ENCODE peak calls at places on chromosome 6, in four cellular contexts. M is iPS-NIHi11, H is NCI-H1048, A is BE2C. N is an unnamed sample.
A peak's percentile ranks its signal among the peaks of the same experiment; 100 is the strongest.

GRCh38 chr6:45728674-45729073 is 287.0 kb downstream of the CLIC5 start:
- DNase-seq in M (no peak), H (no peak), A (no peak), N (no peak)

GRCh38 chr6:84027340-84028183 is 6.0 kb upstream of the MRAP2 start:
- DNase-seq in M (no peak), H (no peak), A (peak; percentile 75), N (peak; percentile 32)

GRCh38 chr6:134201716-134202115 is 116.2 kb downstream of the SGK1 start:
- DNase-seq in M (no peak), H (no peak), A (no peak), N (no peak)

GRCh38 chr6:43292341-43292740 is 5.7 kb upstream of the SLC22A7 start:
- DNase-seq in M (no peak), H (no peak), A (no peak), N (no peak)

GRCh38 chr6:127933852-127934840 is 33.3 kb upstream of the THEMIS start:
- DNase-seq in M (no peak), H (no peak), A (no peak), N (no peak)

GRCh38 chr6:169984181-169985120 is 233.0 kb downstream of the ERMARD start:
- DNase-seq in M (no peak), H (no peak), A (peak; percentile 90), N (no peak)

GRCh38 chr6:20661721-20662120 is 127.5 kb downstream of the CDKAL1 start:
- DNase-seq in M (no peak), H (peak; percentile 95), A (no peak), N (no peak)

GRCh38 chr6:63441266-63441956 is 121.6 kb upstream of the LGSN start:
- DNase-seq in M (peak; percentile 30), H (no peak), A (no peak), N (no peak)

GRCh38 chr6:15948930-15949900 is 179.7 kb upstream of the MYLIP start:
- DNase-seq in M (peak; percentile 54), H (no peak), A (peak; percentile 17), N (no peak)

GRCh38 chr6:87669051-87669450 is 33.0 kb downstream of the AKIRIN2 start:
- DNase-seq in M (no peak), H (no peak), A (no peak), N (no peak)

GRCh38 chr6:41360314-41360685 is 24.9 kb downstream of the NCR2 start:
- DNase-seq in M (no peak), H (no peak), A (no peak), N (no peak)

GRCh38 chr6:30914854-30915590 is 984 bp downstream of the VARS2 start:
- DNase-seq in M (no peak), H (no peak), A (no peak), N (no peak)

GRCh38 chr6:97316982-97317381 is 34.0 kb upstream of the MMS22L start:
- DNase-seq in M (no peak), H (no peak), A (no peak), N (no peak)

GRCh38 chr6:39777661-39778060 is 14.5 kb upstream of the DAAM2 start:
- DNase-seq in M (no peak), H (no peak), A (no peak), N (no peak)

GRCh38 chr6:121896363-121896762 is 460.9 kb downstream of the GJA1 start:
- DNase-seq in M (no peak), H (no peak), A (no peak), N (no peak)

GRCh38 chr6:89371849-89372505 is 19.5 kb upstream of the UBE2J1 start:
- DNase-seq in M (peak; percentile 81), H (no peak), A (peak; percentile 79), N (no peak)

N was measured in SK-N-MC.